ENCODE peak calls at places on chromosomes 3 and 15, in ten cellular contexts. W is hepatic stellate cell, R is pancreas, M is A673, A is right cardiac atrium, V is iPS-NIHi11, D is HTR-8/SVneo, Q is kidney glomerular epithelial cell, P is activated T-cell treated with anti-CD3 and anti-CD28 coated beads for 1 hour, O is NCI-H748 treated with DMSO at 0.1 percent for 48 hours. Z is an unnamed sample.

GRCh38 chr15:31323627-31324026 is 3.0 kb upstream of the KLF13 start:
- DNase-seq in W (no peak), D (no peak), V (no peak), P (no peak), A (no peak), O (no peak), R (no peak), Q (no peak), M (no peak), Z (no peak)

GRCh38 chr3:189139631-189140030 is 32.1 kb upstream of the TPRG1 start:
- DNase-seq in A (no peak), M (no peak), V (no peak), P (no peak), Q (no peak), W (no peak), R (no peak), O (no peak), D (no peak), Z (no peak)

GRCh38 chr15:82681371-82681770 is 28.3 kb downstream of the AP3B2 start:
- DNase-seq in Q (no peak), P (no peak), D (no peak), A (no peak), W (no peak), V (no peak), O (no peak), M (no peak), R (no peak), Z (no peak)

GRCh38 chr3:173841334-173841733 is 443.8 kb downstream of the NLGN1 start:
- DNase-seq in Q (no peak), O (no peak), V (no peak), P (no peak), W (no peak), A (no peak), D (no peak), M (no peak), R (no peak), Z (no peak)

GRCh38 chr15:36428102-36428845 is 151.2 kb upstream of the CDIN1 start:
- DNase-seq in R (no peak), V (no peak), O (no peak), P (no peak), A (no peak), Q (peak; percentile 99), W (peak; percentile 61), D (peak; percentile 68), M (peak; percentile 92), Z (no peak)

GRCh38 chr3:162211470-162211869 is 714.9 kb downstream of the OTOL1 start:
- DNase-seq in D (no peak), A (no peak), W (no peak), O (no peak), R (no peak), P (no peak), M (no peak), V (no peak), Q (no peak), Z (no peak)

GRCh38 chr15:78097667-78098066 is 5.3 kb downstream of the SH2D7 start:
- DNase-seq in D (no peak), V (no peak), P (no peak), W (no peak), M (no peak), A (no peak), R (no peak), Q (no peak), O (no peak), Z (no peak)

GRCh38 chr3:171488479-171488878 is 28.3 kb upstream of the TNIK start:
- DNase-seq in V (no peak), Q (no peak), D (no peak), W (no peak), O (no peak), P (no peak), A (no peak), R (no peak), M (no peak), Z (no peak)

GRCh38 chr15:24269166-24269571 is 406.4 kb upstream of the NPAP1 start:
- DNase-seq in O (no peak), M (no peak), V (no peak), R (peak; percentile 41), W (no peak), P (no peak), A (no peak), D (no peak), Q (no peak), Z (no peak)

GRCh38 chr3:144362126-144362525 is 390.5 kb downstream of the DIPK2A start:
- DNase-seq in P (no peak), A (no peak), O (no peak), M (peak; percentile 67), D (no peak), V (no peak), R (no peak), Q (peak; percentile 17), W (no peak), Z (no peak)

GRCh38 chr15:44427756-44428724 is 611 bp downstream of the CTDSPL2 start:
- DNase-seq in P (no peak), V (peak; percentile 37), R (no peak), Q (peak; percentile 82), A (no peak), O (peak; percentile 79), M (peak; percentile 24), W (no peak), D (no peak), Z (peak; percentile 65)

GRCh38 chr15:38688761-38689160 is 124.1 kb upstream of the RASGRP1 start:
- DNase-seq in V (no peak), R (no peak), M (no peak), W (no peak), D (no peak), P (peak; percentile 30), A (no peak), Q (no peak), O (no peak), Z (no peak)

GRCh38 chr15:78360426-78360825 is 20.3 kb downstream of the CRABP1 start:
- DNase-seq in P (no peak), Q (no peak), W (no peak), D (no peak), O (no peak), A (no peak), R (no peak), V (peak; percentile 45), M (peak; percentile 35), Z (no peak)